ENCODE peak calls at places on chromosomes 2 and 18, in four cellular contexts. N is brain microvascular endothelial cell, O is M059J, S is HT1080. V is an unnamed sample.

GRCh38 chr2:148876589-148877402 is 1.8 kb downstream of the KIF5C start:
- DNase-seq in N (no peak), O (peak; percentile 11), S (no peak), V (no peak)

GRCh38 chr2:156088598-156088997 is 243.9 kb downstream of the NR4A2 start:
- DNase-seq in N (no peak), O (peak; percentile 73), S (no peak), V (no peak)

GRCh38 chr2:69046221-69046662 is 33.3 kb downstream of the ANTXR1 start:
- DNase-seq in N (peak; percentile 85), O (peak; percentile 96), S (peak; percentile 81), V (peak; percentile 49)

GRCh38 chr18:362914-363295 is 95.1 kb upstream of the THOC1 start:
- DNase-seq in N (no peak), O (peak; percentile 57), S (no peak), V (no peak)

GRCh38 chr2:220188031-220188430 is 560.6 kb downstream of the SLC4A3 start:
- DNase-seq in N (peak; percentile 57), O (peak; percentile 96), S (peak; percentile 97), V (no peak)

GRCh38 chr2:203804070-203804469 is 63.5 kb upstream of the CTLA4 start:
- DNase-seq in N (peak; percentile 99), O (peak; percentile 98), S (peak; percentile 94), V (peak; percentile 85)

GRCh38 chr18:70256994-70257393 is 31.9 kb upstream of the SOCS6 start:
- DNase-seq in N (no peak), O (no peak), S (no peak), V (no peak)

GRCh38 chr18:23827681-23828080 is 138.4 kb downstream of the LAMA3 start:
- DNase-seq in N (no peak), O (peak; percentile 94), S (no peak), V (no peak)

GRCh38 chr18:74284501-74285004 is 7.2 kb downstream of the CYB5A start:
- DNase-seq in N (no peak), O (no peak), S (no peak), V (peak; percentile 1)

GRCh38 chr18:7512326-7512725 is 54.8 kb upstream of the PTPRM start:
- DNase-seq in N (no peak), O (peak; percentile 33), S (no peak), V (no peak)

GRCh38 chr2:165634855-165635254 is 159.2 kb downstream of the GALNT3 start:
- DNase-seq in N (peak; percentile 61), O (peak; percentile 6), S (no peak), V (no peak)

GRCh38 chr2:202327887-202328286 is 48.2 kb upstream of the BMPR2 start:
- DNase-seq in N (no peak), O (no peak), S (no peak), V (no peak)

GRCh38 chr18:12015697-12016062 is 34.4 kb downstream of the IMPA2 start:
- DNase-seq in N (no peak), O (peak; percentile 89), S (peak; percentile 7), V (peak; percentile 60)

GRCh38 chr2:201261471-201261870 is 1.1 kb downstream of the CASP8 start:
- DNase-seq in N (no peak), O (no peak), S (no peak), V (no peak)

GRCh38 chr2:79275863-79276262 is 116.3 kb upstream of the REG3A start:
- DNase-seq in N (no peak), O (no peak), S (no peak), V (no peak)

GRCh38 chr2:231388725-231389346 is 6.7 kb upstream of the B3GNT7 start:
- DNase-seq in N (no peak), O (no peak), S (no peak), V (no peak)

GRCh38 chr18:21242141-21243040 is at the start of gene GREB1L:
- DNase-seq in N (no peak), O (peak; percentile 68), S (peak; percentile 67), V (peak; percentile 75)

GRCh38 chr2:64846175-64846574 is 143.0 kb upstream of the SLC1A4 start:
- DNase-seq in N (no peak), O (no peak), S (no peak), V (no peak)

GRCh38 chr2:197269173-197269572 is 41.4 kb downstream of the ANKRD44 start:
- DNase-seq in N (no peak), O (peak; percentile 73), S (no peak), V (peak; percentile 46)

GRCh38 chr2:53632126-53632460 is 135.5 kb upstream of the CHAC2 start:
- DNase-seq in N (no peak), O (no peak), S (no peak), V (no peak)

GRCh38 chr2:172082105-172082943 is 3.0 kb upstream of the DLX1 start:
- DNase-seq in N (no peak), O (peak; percentile 91), S (no peak), V (peak; percentile 18)

GRCh38 chr2:172639823-172640222 is 83.9 kb downstream of the PDK1 start:
- DNase-seq in N (peak; percentile 90), O (peak; percentile 91), S (peak; percentile 77), V (peak; percentile 43)

GRCh38 chr2:16553222-16553621 is 112.4 kb downstream of the CYRIA start:
- DNase-seq in N (peak; percentile 41), O (peak; percentile 3), S (peak; percentile 20), V (peak; percentile 12)

GRCh38 chr2:147543056-147543455 is 301.8 kb upstream of the ACVR2A start:
- DNase-seq in N (no peak), O (no peak), S (no peak), V (no peak)

GRCh38 chr2:126700073-126700581 is 44.2 kb downstream of the GYPC start:
- DNase-seq in N (no peak), O (no peak), S (no peak), V (no peak)

GRCh38 chr2:239193925-239194687 is 206.7 kb downstream of the HDAC4 start:
- DNase-seq in N (no peak), O (no peak), S (no peak), V (no peak)

GRCh38 chr2:98036349-98037000 is 40.7 kb upstream of the TMEM131 start:
- DNase-seq in N (no peak), O (no peak), S (no peak), V (no peak)

GRCh38 chr18:31206787-31207381 is 44.2 kb upstream of the DSC1 start:
- DNase-seq in N (peak; percentile 33), O (peak; percentile 47), S (peak; percentile 94), V (no peak)

GRCh38 chr2:106956879-106957278 is 70.9 kb upstream of the ST6GAL2 start:
- DNase-seq in N (peak; percentile 96), O (peak; percentile 46), S (peak; percentile 91), V (peak; percentile 21)

GRCh38 chr2:64865073-64865830 is 123.9 kb upstream of the SLC1A4 start:
- DNase-seq in N (peak; percentile 43), O (peak; percentile 64), S (peak; percentile 35), V (peak; percentile 90)

GRCh38 chr2:106116248-106116647 is 77.9 kb downstream of the UXS1 start:
- DNase-seq in N (no peak), O (no peak), S (no peak), V (no peak)

GRCh38 chr18:987325-988186 is 82.9 kb downstream of the ADCYAP1 start:
- DNase-seq in N (peak; percentile 58), O (peak; percentile 71), S (peak; percentile 60), V (no peak)

GRCh38 chr18:10544093-10544748 is 18.4 kb downstream of the NAPG start:
- DNase-seq in N (no peak), O (no peak), S (no peak), V (no peak)

GRCh38 chr2:187138240-187138639 is 289.3 kb upstream of the ZSWIM2 start:
- DNase-seq in N (peak; percentile 38), O (peak; percentile 14), S (peak; percentile 44), V (peak; percentile 3)

GRCh38 chr2:218051908-218052307 is 17.1 kb upstream of the RUFY4 start:
- DNase-seq in N (no peak), O (no peak), S (no peak), V (no peak)

V was measured in AG08396.